ENCODE peak calls at places on chromosomes 13 and 19, in eight cellular contexts. E is spleen, K is HCT116, X is uterus, U is A549, I is lower leg skin, Z is adrenal gland, F is suprapubic skin. S is an unnamed sample.

GRCh38 chr19:12884926-12885748 is 1.9 kb downstream of the KLF1 start:
- DNase-seq in E (peak; percentile 96), K (no peak), X (no peak), U (peak; percentile 74), I (peak; percentile 94), Z (no peak), F (no peak), S (peak; percentile 57)

GRCh38 chr19:3458595-3459284 is 21.6 kb downstream of the SMIM24 start:
- DNase-seq in E (no peak), K (no peak), X (peak; percentile 71), U (peak; percentile 68), I (no peak), Z (peak; percentile 79), F (no peak), S (no peak)

GRCh38 chr13:98581971-98582702 is 5.2 kb upstream of the STK24 start:
- DNase-seq in E (no peak), K (no peak), X (no peak), U (no peak), I (no peak), Z (no peak), F (no peak), S (no peak)

GRCh38 chr13:94251801-94252200 is 227.7 kb downstream of the DCT start:
- DNase-seq in E (no peak), K (no peak), X (no peak), U (no peak), I (no peak), Z (peak; percentile 71), F (no peak), S (no peak)

GRCh38 chr13:27595055-27595811 is 25.1 kb downstream of the LNX2 start:
- DNase-seq in E (no peak), K (no peak), X (no peak), U (no peak), I (no peak), Z (no peak), F (no peak), S (no peak)

GRCh38 chr19:17866312-17867012 is 5.3 kb upstream of the SLC5A5 start:
- DNase-seq in E (no peak), K (no peak), X (no peak), U (no peak), I (no peak), Z (peak; percentile 46), F (no peak), S (no peak)

GRCh38 chr19:19154768-19155494 is 15.1 kb downstream of the MEF2B start:
- DNase-seq in E (no peak), K (no peak), X (no peak), U (no peak), I (no peak), Z (no peak), F (no peak), S (no peak)

GRCh38 chr13:105660550-105660949 is 874.9 kb downstream of the EFNB2 start:
- DNase-seq in E (no peak), K (no peak), X (no peak), U (no peak), I (no peak), Z (no peak), F (no peak), S (no peak)

GRCh38 chr13:104809483-104809882 is 1726.0 kb downstream of the EFNB2 start:
- DNase-seq in E (no peak), K (no peak), X (no peak), U (no peak), I (no peak), Z (no peak), F (no peak), S (no peak)

GRCh38 chr19:56091751-56092546 is 29.1 kb downstream of the ZNF787 start:
- DNase-seq in E (no peak), K (no peak), X (no peak), U (peak; percentile 65), I (no peak), Z (no peak), F (no peak), S (no peak)

GRCh38 chr19:38319421-38320258 is at the start of gene KCNK6:
- DNase-seq in E (peak; percentile 88), K (no peak), X (peak; percentile 40), U (no peak), I (peak; percentile 92), Z (no peak), F (no peak), S (no peak)

GRCh38 chr13:85223883-85224656 is 575.1 kb downstream of the SLITRK6 start:
- DNase-seq in E (no peak), K (no peak), X (no peak), U (no peak), I (no peak), Z (no peak), F (no peak), S (no peak)

GRCh38 chr13:44451109-44451508 is 77.5 kb downstream of the SERP2 start:
- DNase-seq in E (no peak), K (no peak), X (no peak), U (no peak), I (no peak), Z (no peak), F (no peak), S (no peak)

GRCh38 chr19:15922021-15922420 is 12.3 kb downstream of the CYP4F11 start:
- DNase-seq in E (no peak), K (no peak), X (no peak), U (no peak), I (no peak), Z (no peak), F (no peak), S (no peak)

GRCh38 chr19:53865918-53866696 is 1.6 kb upstream of the MYADM start:
- DNase-seq in E (peak; percentile 92), K (peak; percentile 60), X (peak; percentile 63), U (peak; percentile 92), I (peak; percentile 96), Z (no peak), F (peak; percentile 92), S (peak; percentile 54)

GRCh38 chr13:48476215-48476614 is 56.7 kb downstream of the RCBTB2 start:
- DNase-seq in E (no peak), K (no peak), X (no peak), U (no peak), I (no peak), Z (no peak), F (no peak), S (no peak)

GRCh38 chr13:91308299-91308698 is 39.2 kb upstream of the MIR17HG start:
- DNase-seq in E (no peak), K (no peak), X (no peak), U (no peak), I (no peak), Z (no peak), F (no peak), S (no peak)

GRCh38 chr13:109274188-109274821 is 512.1 kb downstream of the IRS2 start:
- DNase-seq in E (no peak), K (no peak), X (no peak), U (peak; percentile 74), I (no peak), Z (peak; percentile 76), F (no peak), S (peak; percentile 59)

GRCh38 chr13:22944378-22944777 is 236.4 kb upstream of the SGCG start:
- DNase-seq in E (no peak), K (no peak), X (no peak), U (no peak), I (no peak), Z (no peak), F (peak; percentile 68), S (no peak)
- TF ChIP-seq CTCF in E (no peak), K (peak; percentile 54), X (no peak), U (no peak), I (no peak), Z (no peak), F (no peak), S (no peak)

DNA sequence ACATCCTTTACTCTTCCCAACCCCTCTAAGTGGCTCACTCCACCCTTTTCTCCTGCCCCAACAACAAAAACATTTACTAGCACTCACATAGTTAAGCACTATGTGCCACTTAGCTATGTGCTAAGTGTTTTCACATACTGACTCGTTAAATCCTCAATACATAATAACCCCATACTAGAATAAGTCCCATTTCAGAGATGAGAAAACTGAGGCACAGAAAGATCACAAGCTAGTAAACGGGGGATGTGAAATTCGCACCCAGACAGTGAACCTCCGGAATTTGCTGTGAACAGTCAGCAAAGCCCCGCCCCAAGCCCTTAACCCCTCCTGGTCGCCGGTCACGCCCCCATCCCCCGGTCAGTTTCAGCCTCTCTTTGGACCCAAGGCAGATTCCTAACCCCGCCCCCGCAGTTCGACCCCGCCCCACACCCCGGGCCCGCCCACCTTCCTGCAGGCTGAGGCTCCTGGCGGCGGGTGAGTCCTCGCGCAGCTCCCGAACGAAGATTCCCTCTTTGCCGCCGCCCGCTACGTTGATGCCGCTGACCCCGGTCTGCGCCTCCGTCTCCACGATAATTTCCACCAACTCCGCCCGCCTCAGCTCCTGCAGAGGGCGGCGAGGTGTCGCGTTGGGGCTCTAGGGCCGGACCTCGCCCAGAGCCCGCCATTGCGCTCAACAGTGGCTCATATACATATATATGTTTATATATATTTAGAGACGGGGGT is 9.8 kb downstream of the PRX start:
- DNase-seq in E (peak; percentile 95), K (peak; percentile 86), X (peak; percentile 93), U (peak; percentile 98), I (peak; percentile 97), Z (peak; percentile 97), F (peak; percentile 96), S (peak; percentile 70)
- TF ChIP-seq POLR2A in E (peak; percentile 18), K (no peak), X (no peak), U (peak; percentile 57), I (no peak), Z (peak; percentile 22), F (no peak), S (no peak)

DNA sequence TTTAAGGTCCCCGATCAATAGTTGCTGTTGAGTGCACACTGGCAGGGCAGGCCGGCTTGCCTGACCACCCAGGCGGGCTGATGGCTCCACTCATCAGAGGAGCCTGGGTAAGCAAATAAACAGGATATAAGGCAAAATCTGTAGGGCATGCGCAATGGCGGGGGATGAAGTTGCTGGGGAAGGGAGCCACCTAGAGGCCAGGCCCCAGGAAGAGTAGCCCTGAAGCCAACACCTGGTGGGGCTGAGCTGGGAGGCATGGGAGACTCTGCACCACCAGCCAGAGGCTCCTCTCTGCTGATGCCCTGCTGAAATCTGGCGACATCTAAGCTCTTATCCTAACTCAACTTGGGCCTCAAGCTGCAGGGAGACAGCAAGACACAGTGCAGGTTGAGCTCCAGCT is 324.3 kb downstream of the ZNF536 start:
- DNase-seq in E (no peak), K (no peak), X (no peak), U (peak; percentile 78), I (peak; percentile 45), Z (peak; percentile 50), F (peak; percentile 40), S (no peak)
- TF ChIP-seq CTCF in E (no peak), K (peak; percentile 27), X (peak; percentile 18), U (peak; percentile 37), I (no peak), Z (peak; percentile 23), F (no peak), S (no peak)

DNA sequence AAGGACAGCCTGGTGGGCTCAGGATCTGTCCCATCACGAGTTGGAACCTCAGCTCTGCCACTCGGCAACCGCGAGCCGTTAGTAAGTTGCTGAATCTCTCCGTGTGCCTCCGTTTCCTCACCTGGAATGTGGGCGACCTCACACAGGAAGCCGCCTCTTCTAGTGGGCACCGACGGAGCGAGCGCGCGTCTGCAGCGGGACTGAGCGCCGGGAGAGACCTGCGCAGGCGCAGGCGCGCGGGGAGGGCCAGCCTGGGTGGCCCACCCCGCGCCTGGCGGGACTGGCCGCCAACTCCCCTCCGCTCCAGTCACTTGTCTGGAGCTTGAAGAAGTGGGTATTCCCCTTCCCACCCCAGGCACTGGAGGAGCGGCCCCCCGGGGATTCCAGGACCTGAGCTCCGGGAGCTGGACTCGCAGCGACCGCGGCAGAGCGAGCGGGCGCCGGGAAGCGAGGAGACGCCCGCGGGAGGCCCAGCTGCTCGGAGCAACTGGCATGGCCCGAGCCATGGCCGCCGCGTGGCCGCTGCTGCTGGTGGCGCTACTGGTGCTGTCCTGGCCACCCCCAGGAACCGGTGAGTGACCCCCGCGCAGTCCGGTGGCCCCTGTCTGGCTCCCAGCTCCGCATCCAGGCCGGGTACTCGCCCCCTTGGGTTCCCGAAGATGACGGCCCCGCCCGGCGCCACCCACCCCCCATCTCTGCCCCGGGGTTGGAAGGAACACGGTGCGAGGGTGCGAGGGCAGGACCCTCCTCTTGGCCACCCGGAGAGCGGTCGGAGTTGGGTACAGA is at the start of gene PVR:
- DNase-seq in E (peak; percentile 86), K (no peak), X (peak; percentile 56), U (peak; percentile 91), I (peak; percentile 91), Z (peak; percentile 81), F (no peak), S (peak; percentile 72)
- TF ChIP-seq POLR2A in E (no peak), K (no peak), X (peak; percentile 52), U (peak; percentile 72), I (no peak), Z (peak; percentile 82), F (no peak), S (peak; percentile 86)